ENCODE peak calls at places on chromosome 13, in four cellular contexts. E is tibial nerve, R is brain microvascular endothelial cell, B is OCI-LY7. H is an unnamed sample.

GRCh38 chr13:34833562-34834182 is 108.4 kb upstream of the NBEA start:
- DNase-seq in R (peak), E (no peak), B (peak), H (no peak)

GRCh38 chr13:70357031-70357430 is 248.8 kb upstream of the KLHL1 start:
- DNase-seq in B (no peak), R (no peak), E (no peak), H (no peak)

GRCh38 chr13:22108283-22108897 is 437.5 kb downstream of the FGF9 start:
- DNase-seq in E (no peak), B (no peak), R (no peak), H (no peak)

GRCh38 chr13:109345433-109345941 is 440.9 kb downstream of the IRS2 start:
- DNase-seq in B (no peak), R (peak), E (no peak), H (no peak)

GRCh38 chr13:109314101-109314500 is 472.3 kb downstream of the IRS2 start:
- DNase-seq in B (no peak), E (no peak), R (no peak), H (no peak)

GRCh38 chr13:28394422-28394821 is 100.5 kb downstream of the FLT1 start:
- DNase-seq in B (no peak), R (peak), E (no peak), H (no peak)

GRCh38 chr13:73715114-73715909 is 418.9 kb downstream of the KLF12 start:
- DNase-seq in R (no peak), B (no peak), E (no peak), H (no peak)

GRCh38 chr13:96900992-96901391 is 93.3 kb downstream of the OXGR1 start:
- DNase-seq in E (no peak), B (no peak), R (no peak), H (no peak)

GRCh38 chr13:74114202-74114601 is 20.0 kb downstream of the KLF12 start:
- DNase-seq in E (no peak), B (no peak), R (no peak), H (no peak)

DNA sequence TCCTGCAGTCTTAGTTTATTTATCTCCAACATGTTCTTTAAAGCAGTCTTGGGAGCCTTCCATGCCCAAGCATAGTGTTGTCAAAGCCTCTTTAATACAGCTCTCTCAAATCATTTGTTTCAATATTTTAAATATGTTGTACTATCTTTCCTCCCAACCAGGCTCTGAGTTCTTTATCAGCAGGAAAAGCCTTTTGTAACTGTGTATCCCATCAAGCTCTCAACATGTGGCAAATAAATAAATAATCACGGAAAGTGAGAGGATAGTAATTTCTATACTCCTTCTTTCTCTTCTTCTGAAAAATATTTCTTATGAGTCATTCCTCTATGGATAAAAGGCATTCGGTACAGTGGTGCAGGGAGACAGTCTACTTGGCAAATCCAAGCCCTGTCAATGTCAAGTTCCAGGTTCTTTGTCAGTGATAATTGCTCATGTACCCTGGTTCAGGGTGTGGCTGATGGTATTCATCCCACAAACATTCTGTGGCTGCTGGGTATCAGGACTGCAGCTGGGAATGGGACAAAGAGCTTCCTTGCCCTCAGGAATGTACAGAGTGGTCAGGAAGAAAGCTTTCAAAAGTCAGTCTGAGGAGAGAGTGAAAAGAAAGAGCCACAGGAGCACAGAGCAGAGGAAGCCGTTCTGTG is 384.3 kb downstream of the EFNB2 start:
- DNase-seq in R (peak), E (no peak), B (no peak), H (peak)
- H3K27ac ChIP-seq in R (peak), E (no peak), B (no peak), H (no peak)

GRCh38 chr13:26759156-26759906 is 1.3 kb downstream of the GPR12 start:
- DNase-seq in E (no peak), B (no peak), R (no peak), H (no peak)

GRCh38 chr13:26760835-26761582 is 423 bp upstream of the GPR12 start:
- DNase-seq in E (no peak), R (no peak), B (no peak), H (no peak)

GRCh38 chr13:26758496-26759155 is 2.0 kb downstream of the GPR12 start:
- DNase-seq in B (no peak), R (no peak), E (no peak), H (no peak)

GRCh38 chr13:26759907-26760834 is at the start of gene GPR12:
- DNase-seq in B (no peak), R (no peak), E (no peak), H (peak)
- H3K4me3 ChIP-seq in B (no peak), R (no peak), E (peak), H (peak)

DNA sequence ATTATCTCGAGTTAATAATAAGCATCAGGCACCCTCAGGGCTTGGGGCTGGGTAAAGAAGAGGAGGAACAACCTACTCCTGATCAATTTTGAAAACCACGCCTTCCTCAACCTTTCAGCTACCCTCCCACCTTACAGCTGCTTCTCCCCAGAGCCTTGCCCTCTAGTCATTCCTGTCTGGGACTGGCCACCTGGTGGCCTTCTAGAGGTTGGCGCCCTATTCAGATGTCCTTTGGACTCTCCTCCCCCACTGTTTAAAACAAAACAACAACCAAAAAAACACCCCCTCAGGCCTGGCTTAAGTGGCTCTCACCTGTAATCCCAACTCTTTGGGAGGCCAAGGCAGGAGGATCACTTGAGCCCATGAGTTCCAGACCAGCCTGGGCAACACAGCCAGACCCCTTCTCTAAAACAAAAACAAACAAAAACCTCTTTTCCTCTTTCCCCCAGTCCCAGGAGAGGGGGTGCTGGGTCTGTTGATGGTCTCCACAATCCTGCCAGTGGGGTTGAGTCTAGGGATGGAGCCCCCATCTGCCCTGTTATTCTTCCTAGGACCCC is 62.3 kb downstream of the CCDC70 start:
- DNase-seq in E (no peak), B (no peak), R (no peak), H (no peak)
- TF ChIP-seq CTCF in E (no peak), B (no peak), R (peak), H (peak)

GRCh38 chr13:112791662-112792440 is 102.0 kb downstream of the ATP11A start:
- DNase-seq in R (no peak), B (no peak), E (no peak), H (no peak)
- H3K27ac ChIP-seq in R (no peak), B (no peak), E (no peak), H (peak)

GRCh38 chr13:68609671-68610070 is 1379.5 kb upstream of the PCDH9 start:
- DNase-seq in E (no peak), R (no peak), B (no peak), H (no peak)

DNA sequence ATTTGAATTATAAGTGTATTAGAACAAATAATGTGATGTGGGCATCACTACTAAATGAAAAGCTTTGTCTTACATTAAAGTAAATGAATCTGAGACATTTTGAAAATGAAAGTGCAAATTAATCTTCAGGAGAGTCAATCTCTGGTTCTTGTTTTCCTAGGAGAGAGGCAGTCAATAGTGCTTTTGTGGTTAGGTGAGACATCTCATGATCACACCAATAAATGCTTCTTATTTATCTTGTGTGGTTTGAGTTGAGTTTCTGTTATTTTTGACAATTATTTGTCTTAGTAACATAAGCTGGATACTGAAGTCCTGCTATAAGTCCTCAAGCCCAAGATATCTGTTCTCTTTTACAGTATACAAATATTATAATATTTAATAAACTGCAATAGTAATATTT is 1378.0 kb upstream of the PCDH9 start:
- DNase-seq in R (no peak), B (no peak), E (no peak), H (no peak)
- H3K4me3 ChIP-seq in R (no peak), B (no peak), E (no peak), H (no peak)

GRCh38 chr13:38530492-38530891 is 156.4 kb upstream of the FREM2 start:
- DNase-seq in E (no peak), R (no peak), B (no peak), H (peak)
- TF ChIP-seq CTCF in E (peak), R (peak), B (peak), H (peak)

H was measured in cardiac muscle cell.